ENCODE peak calls at places on chromosomes 6 and 20, in four cellular contexts. R is endodermal cell, I is gastrocnemius medialis, W is tibial nerve. B is an unnamed sample. For H3K36me3 and H3K4me1, the result is how much of the 10 kb centered on the place peaks cover.

GRCh38 chr6:128932061-128932460 is 49.1 kb downstream of the LAMA2 start:
- DNase-seq in R (no peak), I (no peak), W (no peak), B (no peak)

GRCh38 chr20:17749979-17750721 is 50.4 kb downstream of the BANF2 start:
- DNase-seq in R (no peak), I (peak), W (peak), B (no peak)

GRCh38 chr6:34317882-34318491 is 69.2 kb upstream of the SMIM29 start:
- DNase-seq in R (no peak), I (no peak), W (no peak), B (no peak)

GRCh38 chr6:166956444-166957086 is at the start of gene RNASET2:
- DNase-seq in R (peak), I (peak), W (peak), B (peak)

GRCh38 chr20:24607402-24607801 is 138.0 kb downstream of the SYNDIG1 start:
- DNase-seq in R (peak), I (no peak), W (no peak), B (no peak)

GRCh38 chr20:14155361-14155760 is 160.0 kb downstream of the MACROD2 start:
- DNase-seq in R (no peak), I (no peak), W (no peak), B (no peak)

GRCh38 chr20:59003836-59004492 is 3.1 kb downstream of the CTSZ start:
- DNase-seq in R (no peak), I (no peak), W (no peak), B (no peak)

GRCh38 chr20:24673678-24674570 is 204.5 kb downstream of the SYNDIG1 start:
- DNase-seq in R (no peak), I (no peak), W (no peak), B (no peak)

GRCh38 chr6:112665815-112666214 is 318.7 kb downstream of the RFPL4B start:
- DNase-seq in R (no peak), I (no peak), W (no peak), B (no peak)

GRCh38 chr6:41454189-41454789 is 91.9 kb upstream of the FOXP4 start:
- DNase-seq in R (no peak), I (no peak), W (no peak), B (no peak)

GRCh38 chr6:163404825-163405265 is 9.7 kb upstream of the QKI start:
- DNase-seq in R (peak), I (no peak), W (peak), B (no peak)

GRCh38 chr6:130434174-130434873 is 68.5 kb downstream of the TMEM200A start:
- DNase-seq in R (no peak), I (no peak), W (no peak), B (no peak)

GRCh38 chr6:14711056-14711703 is 534.7 kb upstream of the JARID2 start:
- DNase-seq in R (peak), I (no peak), W (no peak), B (no peak)

GRCh38 chr6:90284745-90285481 is 11.7 kb downstream of the BACH2 start:
- DNase-seq in R (no peak), I (peak), W (no peak), B (no peak)

GRCh38 chr20:46368902-46369268 is 37.5 kb downstream of the ELMO2 start:
- DNase-seq in R (no peak), I (no peak), W (no peak), B (no peak)

GRCh38 chr6:30599625-30600324 is 17.3 kb downstream of the PPP1R10 start:
- DNase-seq in R (no peak), I (no peak), W (no peak), B (no peak)

GRCh38 chr6:41119508-41119907 is 34.6 kb downstream of the TREML1 start:
- DNase-seq in R (no peak), I (no peak), W (no peak), B (no peak)

GRCh38 chr6:122610690-122611455 is 668 bp downstream of the PKIB start:
- DNase-seq in R (peak), I (no peak), W (peak), B (peak)

DNA sequence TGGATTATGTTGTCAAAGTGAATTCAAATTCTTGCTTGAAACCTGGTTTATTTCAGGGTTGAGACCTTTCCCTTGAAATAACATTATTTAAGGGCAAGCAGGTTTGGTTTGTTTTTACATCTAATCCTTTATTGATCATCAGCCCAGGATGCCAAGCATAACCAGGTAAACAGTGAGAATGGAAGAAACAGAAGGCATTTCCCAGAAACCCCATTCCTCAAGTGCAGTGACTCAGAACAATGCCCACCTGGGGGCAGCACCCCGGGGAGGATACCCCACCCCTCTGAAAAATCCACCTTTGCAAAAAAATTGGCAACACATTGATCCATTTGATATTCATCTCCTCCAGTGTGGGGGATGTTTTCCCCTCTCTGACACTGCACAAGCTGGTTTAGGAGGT is 32.5 kb downstream of the POFUT1 start:
- DNase-seq in R (no peak), I (no peak), W (no peak), B (no peak)
- TF ChIP-seq CTCF in R (peak), I (no peak), W (no peak), B (no peak)

GRCh38 chr6:85612690-85613474 is 19.2 kb upstream of the SNX14 start:
- DNase-seq in R (no peak), I (no peak), W (no peak), B (no peak)

GRCh38 chr6:85614780-85615179 is 21.1 kb upstream of the SNX14 start:
- DNase-seq in R (no peak), I (no peak), W (no peak), B (no peak)

DNA sequence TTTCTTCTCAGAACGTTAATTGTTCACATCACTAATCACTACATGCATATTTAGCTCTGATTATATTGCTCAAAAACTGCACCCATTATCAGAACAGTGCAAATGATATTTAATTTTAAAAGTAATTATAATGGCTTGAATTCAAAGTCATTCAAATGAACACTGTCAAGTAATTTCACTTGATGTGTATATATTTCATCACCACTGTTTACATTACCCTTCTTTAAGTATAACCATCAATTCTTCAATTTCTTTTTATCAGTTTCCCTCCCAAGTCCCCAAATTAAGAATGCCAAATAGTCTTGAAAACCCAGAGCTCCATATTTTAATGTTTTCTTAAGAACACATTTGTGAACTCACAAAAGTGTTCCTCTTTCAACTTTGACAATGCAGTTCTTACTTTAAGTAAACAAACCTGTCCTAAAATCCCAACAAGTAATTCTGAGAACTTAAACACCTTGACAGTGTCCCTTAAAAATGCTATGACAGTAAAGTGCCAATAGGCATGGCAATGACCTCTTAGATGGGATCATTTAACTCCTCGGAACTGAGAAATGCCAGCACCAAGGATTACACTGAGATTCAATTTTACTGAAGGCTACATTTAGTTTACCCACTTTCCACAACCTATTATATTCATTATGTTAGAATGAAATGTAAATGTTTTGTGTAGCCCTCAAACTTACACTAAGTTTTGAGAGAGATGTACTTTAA is 16.7 kb upstream of the SNX14 start:
- DNase-seq in R (no peak), I (no peak), W (no peak), B (no peak)
- H3K36me3 ChIP-seq in R (half or more), I (half or more), W (under half), B (under half)

DNA sequence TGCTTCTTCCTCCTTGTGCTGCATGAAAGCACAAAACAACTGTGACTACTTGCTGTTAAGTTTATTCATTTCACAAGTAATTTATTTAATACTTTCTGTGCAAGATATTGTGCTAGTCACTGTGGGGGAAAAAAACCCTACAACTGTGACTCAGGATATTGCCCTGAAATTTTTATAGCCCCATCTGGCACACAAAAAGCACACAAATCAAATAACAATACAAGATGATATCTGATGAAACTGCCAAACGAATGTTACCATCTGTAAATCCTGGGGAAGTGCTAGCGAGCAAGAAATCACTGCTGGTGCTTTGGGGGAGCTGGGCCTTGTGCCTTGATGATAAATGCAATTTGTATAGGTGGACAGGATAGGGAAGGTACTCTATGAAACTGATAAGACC is 115.5 kb downstream of the RTN4IP1 start:
- DNase-seq in R (no peak), I (no peak), W (no peak), B (no peak)
- H3K4me1 ChIP-seq in R (under half), I (under half), W (under half), B (under half)

DNA sequence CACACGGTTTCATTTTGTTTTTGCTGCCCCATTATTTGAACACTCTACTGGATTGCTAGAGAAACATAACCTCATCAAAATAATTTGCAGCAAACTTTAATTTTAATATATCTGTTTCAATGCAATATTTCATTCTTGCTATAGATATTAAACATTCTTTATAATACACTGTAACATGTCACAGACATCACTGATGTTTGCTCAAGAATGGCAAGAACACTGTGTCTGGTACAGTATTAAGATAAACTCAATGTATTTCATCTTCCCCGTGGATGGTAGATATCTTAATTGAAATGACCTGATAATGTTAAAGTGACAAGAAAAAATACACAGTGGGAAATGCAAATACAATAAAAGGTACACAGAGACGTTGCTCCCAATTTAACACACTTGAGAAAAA is 86.0 kb downstream of the PTCHD4 start:
- DNase-seq in R (no peak), I (no peak), W (no peak), B (no peak)
- TF ChIP-seq CTCF in R (no peak), I (no peak), W (no peak), B (no peak)

GRCh38 chr6:111411978-111412574 is 70.9 kb downstream of the REV3L start:
- DNase-seq in R (no peak), I (no peak), W (no peak), B (no peak)

GRCh38 chr6:111407686-111408085 is 75.3 kb downstream of the REV3L start:
- DNase-seq in R (no peak), I (no peak), W (no peak), B (no peak)

GRCh38 chr6:111411046-111411445 is 72.0 kb downstream of the REV3L start:
- DNase-seq in R (no peak), I (no peak), W (no peak), B (no peak)

GRCh38 chr6:111410371-111410770 is 72.6 kb downstream of the REV3L start:
- DNase-seq in R (no peak), I (no peak), W (no peak), B (no peak)

DNA sequence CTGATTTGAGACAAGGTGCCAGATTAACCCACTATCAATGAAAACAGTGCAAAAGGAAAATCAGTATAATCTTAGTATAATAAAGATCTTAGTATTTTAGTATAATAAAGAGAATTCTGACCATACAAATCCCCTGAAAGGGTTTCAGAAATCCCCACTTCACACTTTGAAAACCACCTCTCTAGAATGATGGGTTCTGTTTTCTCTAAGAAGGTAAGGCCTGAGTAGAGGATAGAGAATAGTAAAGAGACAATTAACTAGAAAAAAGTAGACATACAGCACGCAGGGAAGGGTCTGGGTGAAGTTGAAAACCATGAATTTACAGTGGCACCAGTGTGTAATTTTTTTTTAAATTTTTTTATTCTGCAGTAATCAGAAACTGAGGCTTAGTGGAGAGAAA is 73.6 kb downstream of the REV3L start:
- DNase-seq in R (no peak), I (no peak), W (no peak), B (no peak)
- H3K36me3 ChIP-seq in R (under half), I (under half), W (under half), B (under half)

DNA sequence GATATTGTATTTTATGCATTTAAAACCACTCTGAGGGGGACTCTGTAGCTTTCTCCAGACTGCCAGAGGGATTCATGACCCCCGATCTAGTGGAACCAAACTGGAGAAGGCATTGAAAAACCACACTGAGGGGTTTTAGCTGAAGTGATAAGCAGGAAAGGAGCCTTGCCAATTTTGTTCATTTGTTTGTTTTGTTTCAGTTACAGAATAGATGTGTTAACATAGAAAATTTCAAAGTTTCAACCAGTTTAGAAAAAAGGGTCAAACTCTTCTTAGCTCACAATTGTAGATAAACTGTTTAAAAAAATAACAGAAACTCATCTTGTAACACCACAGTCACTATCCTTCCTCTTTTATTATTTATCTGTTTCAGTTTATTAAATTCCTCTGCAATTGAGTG is 19.8 kb downstream of the TAB2 start:
- DNase-seq in R (no peak), I (no peak), W (no peak), B (no peak)
- H3K4me1 ChIP-seq in R (under half), I (half or more), W (half or more), B (under half)

DNA sequence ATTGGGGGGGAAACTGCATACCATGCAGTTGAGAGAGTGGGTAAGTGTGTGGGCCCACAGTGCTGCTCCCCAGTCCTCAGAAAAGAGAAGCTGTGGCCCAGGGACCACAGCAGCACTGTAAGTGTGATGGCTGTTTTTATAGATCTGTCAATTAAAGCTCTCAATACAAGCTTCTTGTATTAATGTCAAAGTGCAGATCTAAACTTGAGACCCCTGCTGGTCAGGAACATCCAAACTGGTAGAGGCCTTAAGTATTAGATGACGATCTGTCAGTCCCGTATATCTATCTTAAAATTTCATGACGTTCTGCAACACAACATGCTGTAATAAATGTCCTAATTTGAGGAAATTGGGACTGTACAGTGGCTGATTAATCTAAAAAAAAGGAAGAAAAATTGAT is 74.8 kb downstream of the TULP4 start:
- DNase-seq in R (no peak), I (no peak), W (no peak), B (no peak)
- TF ChIP-seq CTCF in R (peak), I (peak), W (no peak), B (no peak)

GRCh38 chr20:32702706-32703425 is 29.1 kb upstream of the C20orf203 start:
- DNase-seq in R (peak), I (no peak), W (no peak), B (no peak)

GRCh38 chr20:32709528-32710121 is 33.6 kb downstream of the COMMD7 start:
- DNase-seq in R (no peak), I (no peak), W (no peak), B (no peak)

GRCh38 chr20:32707691-32708581 is 34.2 kb upstream of the C20orf203 start:
- DNase-seq in R (no peak), I (no peak), W (no peak), B (no peak)

DNA sequence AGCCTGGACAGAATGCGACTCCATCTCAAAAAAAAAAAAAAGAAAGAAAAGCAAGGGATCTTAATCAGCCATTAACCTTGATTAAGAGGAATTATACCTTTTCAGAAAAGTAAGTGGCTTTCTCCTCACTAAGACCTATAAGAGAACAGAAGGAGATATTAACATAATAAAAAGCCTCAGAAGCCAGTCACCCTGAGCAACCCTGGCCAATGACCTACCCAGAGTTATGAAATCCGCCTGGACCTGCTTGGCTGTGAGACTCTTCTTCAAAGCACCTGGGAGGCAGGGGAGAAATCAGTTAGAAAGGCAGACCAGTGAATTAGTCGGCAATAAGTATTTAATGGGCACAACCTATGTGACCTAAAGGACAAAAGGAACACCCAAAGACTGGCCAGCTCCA is 32.7 kb upstream of the C20orf203 start:
- DNase-seq in R (no peak), I (no peak), W (no peak), B (no peak)
- H3K36me3 ChIP-seq in R (under half), I (under half), W (half or more), B (under half)